ENCODE peak calls at places on chromosomes 12 and 14, in seven cellular contexts. One of them, this sample, is unnamed.

GRCh38 chr14:35594616-35595015 is 60.7 kb downstream of the INSM2 start:
- DNase-seq in nephron progenitor cell: no peak
- DNase-seq in tibial artery: no peak
- DNase-seq in stomach: no peak
- DNase-seq in cardiac muscle cell: no peak
- DNase-seq in heart right ventricle: no peak
- DNase-seq in esophagus muscularis mucosa: no peak
- DNase-seq in this sample: no peak

GRCh38 chr12:4421590-4422031 is 24.0 kb downstream of the FGF6 start:
- DNase-seq in nephron progenitor cell: peak; percentile 51
- DNase-seq in tibial artery: no peak
- DNase-seq in stomach: no peak
- DNase-seq in cardiac muscle cell: peak; percentile 80
- DNase-seq in heart right ventricle: peak; percentile 26
- DNase-seq in esophagus muscularis mucosa: no peak
- DNase-seq in this sample: no peak

GRCh38 chr12:91400249-91400648 is 217.6 kb upstream of the DCN start:
- DNase-seq in nephron progenitor cell: no peak
- DNase-seq in tibial artery: no peak
- DNase-seq in stomach: no peak
- DNase-seq in cardiac muscle cell: no peak
- DNase-seq in heart right ventricle: no peak
- DNase-seq in esophagus muscularis mucosa: no peak
- DNase-seq in this sample: no peak

GRCh38 chr12:9906888-9907287 is 25.3 kb downstream of the CLEC2A start:
- DNase-seq in nephron progenitor cell: no peak
- DNase-seq in tibial artery: no peak
- DNase-seq in stomach: no peak
- DNase-seq in cardiac muscle cell: no peak
- DNase-seq in heart right ventricle: no peak
- DNase-seq in esophagus muscularis mucosa: no peak
- DNase-seq in this sample: no peak

GRCh38 chr12:58433969-58434368 is 486.3 kb downstream of the LRIG3 start:
- DNase-seq in nephron progenitor cell: no peak
- DNase-seq in tibial artery: no peak
- DNase-seq in stomach: no peak
- DNase-seq in cardiac muscle cell: no peak
- DNase-seq in heart right ventricle: no peak
- DNase-seq in esophagus muscularis mucosa: no peak
- DNase-seq in this sample: no peak

GRCh38 chr12:44674866-44675265 is 201.2 kb downstream of the NELL2 start:
- DNase-seq in nephron progenitor cell: no peak
- DNase-seq in tibial artery: no peak
- DNase-seq in stomach: no peak
- DNase-seq in cardiac muscle cell: no peak
- DNase-seq in heart right ventricle: no peak
- DNase-seq in esophagus muscularis mucosa: no peak
- DNase-seq in this sample: no peak

GRCh38 chr14:73173092-73173735 is 36.9 kb downstream of the PSEN1 start:
- DNase-seq in nephron progenitor cell: no peak
- DNase-seq in tibial artery: no peak
- DNase-seq in stomach: no peak
- DNase-seq in cardiac muscle cell: peak; percentile 35
- DNase-seq in heart right ventricle: no peak
- DNase-seq in esophagus muscularis mucosa: no peak
- DNase-seq in this sample: no peak

GRCh38 chr12:54214553-54215374 is 26.0 kb upstream of the SMUG1 start:
- DNase-seq in nephron progenitor cell: peak; percentile 97
- DNase-seq in tibial artery: peak; percentile 94
- DNase-seq in stomach: peak; percentile 83
- DNase-seq in cardiac muscle cell: peak; percentile 94
- DNase-seq in heart right ventricle: peak; percentile 87
- DNase-seq in esophagus muscularis mucosa: peak; percentile 94
- DNase-seq in this sample: peak; percentile 94

GRCh38 chr12:990308-990648 is 745 bp upstream of the ERC1 start:
- DNase-seq in nephron progenitor cell: peak; percentile 59
- DNase-seq in tibial artery: peak; percentile 82
- DNase-seq in stomach: peak; percentile 72
- DNase-seq in cardiac muscle cell: peak; percentile 74
- DNase-seq in heart right ventricle: peak; percentile 64
- DNase-seq in esophagus muscularis mucosa: peak; percentile 91
- DNase-seq in this sample: peak; percentile 59

GRCh38 chr14:92693998-92694780 is 54.2 kb downstream of the LGMN start:
- DNase-seq in nephron progenitor cell: no peak
- DNase-seq in tibial artery: no peak
- DNase-seq in stomach: no peak
- DNase-seq in cardiac muscle cell: no peak
- DNase-seq in heart right ventricle: no peak
- DNase-seq in esophagus muscularis mucosa: no peak
- DNase-seq in this sample: no peak

GRCh38 chr12:15978431-15978950 is 67.4 kb downstream of the DERA start:
- DNase-seq in nephron progenitor cell: no peak
- DNase-seq in tibial artery: no peak
- DNase-seq in stomach: no peak
- DNase-seq in cardiac muscle cell: peak; percentile 19
- DNase-seq in heart right ventricle: no peak
- DNase-seq in esophagus muscularis mucosa: no peak
- DNase-seq in this sample: no peak

GRCh38 chr14:52068741-52069616 is at the start of gene NID2:
- DNase-seq in nephron progenitor cell: peak; percentile 91
- DNase-seq in tibial artery: peak; percentile 93
- DNase-seq in stomach: peak; percentile 51
- DNase-seq in cardiac muscle cell: peak; percentile 95
- DNase-seq in heart right ventricle: peak; percentile 90
- DNase-seq in esophagus muscularis mucosa: peak; percentile 95
- DNase-seq in this sample: peak; percentile 62

GRCh38 chr14:77470192-77470870 is 12.4 kb downstream of the AHSA1 start:
- DNase-seq in nephron progenitor cell: no peak
- DNase-seq in tibial artery: no peak
- DNase-seq in stomach: no peak
- DNase-seq in cardiac muscle cell: no peak
- DNase-seq in heart right ventricle: no peak
- DNase-seq in esophagus muscularis mucosa: no peak
- DNase-seq in this sample: no peak

GRCh38 chr12:6451348-6452244 is at the start of gene TAPBPL:
- DNase-seq in nephron progenitor cell: peak; percentile 71
- DNase-seq in tibial artery: peak; percentile 96
- DNase-seq in stomach: peak; percentile 81
- DNase-seq in cardiac muscle cell: peak; percentile 88
- DNase-seq in heart right ventricle: peak; percentile 90
- DNase-seq in esophagus muscularis mucosa: peak; percentile 97
- DNase-seq in this sample: peak; percentile 76

GRCh38 chr14:25150934-25151790 is 101.2 kb upstream of the STXBP6 start:
- DNase-seq in nephron progenitor cell: no peak
- DNase-seq in tibial artery: no peak
- DNase-seq in stomach: no peak
- DNase-seq in cardiac muscle cell: peak; percentile 73
- DNase-seq in heart right ventricle: no peak
- DNase-seq in esophagus muscularis mucosa: no peak
- DNase-seq in this sample: no peak

GRCh38 chr12:98352835-98353234 is 162.6 kb upstream of the TMPO start:
- DNase-seq in nephron progenitor cell: no peak
- DNase-seq in tibial artery: no peak
- DNase-seq in stomach: no peak
- DNase-seq in cardiac muscle cell: no peak
- DNase-seq in heart right ventricle: no peak
- DNase-seq in esophagus muscularis mucosa: no peak
- DNase-seq in this sample: no peak

GRCh38 chr14:86038401-86038985 is 508.5 kb downstream of the FLRT2 start:
- DNase-seq in nephron progenitor cell: peak; percentile 60
- DNase-seq in tibial artery: no peak
- DNase-seq in stomach: peak; percentile 48
- DNase-seq in cardiac muscle cell: peak; percentile 69
- DNase-seq in heart right ventricle: peak; percentile 11
- DNase-seq in esophagus muscularis mucosa: no peak
- DNase-seq in this sample: peak; percentile 71

GRCh38 chr12:39464976-39465375 is 22.1 kb upstream of the KIF21A start:
- DNase-seq in nephron progenitor cell: no peak
- DNase-seq in tibial artery: no peak
- DNase-seq in stomach: no peak
- DNase-seq in cardiac muscle cell: no peak
- DNase-seq in heart right ventricle: no peak
- DNase-seq in esophagus muscularis mucosa: no peak
- DNase-seq in this sample: no peak

GRCh38 chr12:58082996-58083395 is 141.6 kb downstream of the ATP23 start:
- DNase-seq in nephron progenitor cell: no peak
- DNase-seq in tibial artery: no peak
- DNase-seq in stomach: no peak
- DNase-seq in cardiac muscle cell: no peak
- DNase-seq in heart right ventricle: no peak
- DNase-seq in esophagus muscularis mucosa: no peak
- DNase-seq in this sample: no peak

GRCh38 chr14:74414380-74414779 is 11.6 kb downstream of the SYNDIG1L start:
- DNase-seq in nephron progenitor cell: peak; percentile 31
- DNase-seq in tibial artery: no peak
- DNase-seq in stomach: no peak
- DNase-seq in cardiac muscle cell: peak; percentile 52
- DNase-seq in heart right ventricle: no peak
- DNase-seq in esophagus muscularis mucosa: no peak
- DNase-seq in this sample: no peak

DNA sequence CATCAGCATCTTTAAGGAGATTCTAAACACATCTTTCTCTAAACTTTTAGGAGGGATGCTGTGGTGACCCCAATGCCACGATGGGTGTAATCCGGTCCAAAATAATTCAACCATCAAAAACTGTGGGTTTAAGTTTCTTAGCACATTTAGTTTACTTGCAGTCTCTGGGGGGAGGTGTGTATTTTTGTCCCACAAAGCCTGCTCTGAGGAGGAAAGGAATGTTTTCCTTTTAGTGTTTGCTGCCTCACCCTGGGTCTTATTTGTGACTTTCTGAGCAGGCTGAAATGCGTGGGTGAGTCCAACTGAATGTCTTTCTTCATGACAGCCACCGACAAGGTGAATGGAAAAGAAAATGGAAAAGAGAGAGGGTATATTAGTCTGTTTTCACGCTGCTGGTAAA is 1324.7 kb downstream of the AACS start:
- DNase-seq in nephron progenitor cell: no peak
- DNase-seq in tibial artery: no peak
- DNase-seq in stomach: no peak
- DNase-seq in cardiac muscle cell: no peak
- DNase-seq in heart right ventricle: no peak
- DNase-seq in esophagus muscularis mucosa: no peak
- DNase-seq in this sample: no peak
- TF ChIP-seq CTCF in nephron progenitor cell: no peak
- TF ChIP-seq CTCF in tibial artery: no peak
- TF ChIP-seq CTCF in stomach: no peak
- TF ChIP-seq CTCF in cardiac muscle cell: no peak
- TF ChIP-seq CTCF in heart right ventricle: no peak
- TF ChIP-seq CTCF in esophagus muscularis mucosa: no peak
- TF ChIP-seq CTCF in this sample: no peak

GRCh38 chr12:113269257-113269943 is 48.1 kb downstream of the TPCN1 start:
- DNase-seq in nephron progenitor cell: no peak
- DNase-seq in tibial artery: no peak
- DNase-seq in stomach: no peak
- DNase-seq in cardiac muscle cell: no peak
- DNase-seq in heart right ventricle: no peak
- DNase-seq in esophagus muscularis mucosa: no peak
- DNase-seq in this sample: no peak
- TF ChIP-seq CTCF in nephron progenitor cell: no peak
- TF ChIP-seq CTCF in tibial artery: no peak
- TF ChIP-seq CTCF in stomach: no peak
- TF ChIP-seq CTCF in cardiac muscle cell: no peak
- TF ChIP-seq CTCF in heart right ventricle: no peak
- TF ChIP-seq CTCF in esophagus muscularis mucosa: no peak
- TF ChIP-seq CTCF in this sample: no peak

GRCh38 chr12:75913502-75914110 is 118.0 kb downstream of the PHLDA1 start:
- DNase-seq in nephron progenitor cell: no peak
- DNase-seq in tibial artery: no peak
- DNase-seq in stomach: no peak
- DNase-seq in cardiac muscle cell: peak; percentile 55
- DNase-seq in heart right ventricle: peak; percentile 50
- DNase-seq in esophagus muscularis mucosa: no peak
- DNase-seq in this sample: no peak

GRCh38 chr12:75921687-75922289 is 109.8 kb downstream of the PHLDA1 start:
- DNase-seq in nephron progenitor cell: no peak
- DNase-seq in tibial artery: no peak
- DNase-seq in stomach: peak; percentile 35
- DNase-seq in cardiac muscle cell: no peak
- DNase-seq in heart right ventricle: no peak
- DNase-seq in esophagus muscularis mucosa: no peak
- DNase-seq in this sample: no peak

GRCh38 chr12:75917704-75918103 is 113.9 kb downstream of the PHLDA1 start:
- DNase-seq in nephron progenitor cell: no peak
- DNase-seq in tibial artery: no peak
- DNase-seq in stomach: no peak
- DNase-seq in cardiac muscle cell: no peak
- DNase-seq in heart right ventricle: no peak
- DNase-seq in esophagus muscularis mucosa: no peak
- DNase-seq in this sample: no peak

GRCh38 chr12:75917083-75917482 is 114.5 kb downstream of the PHLDA1 start:
- DNase-seq in nephron progenitor cell: no peak
- DNase-seq in tibial artery: no peak
- DNase-seq in stomach: no peak
- DNase-seq in cardiac muscle cell: no peak
- DNase-seq in heart right ventricle: no peak
- DNase-seq in esophagus muscularis mucosa: no peak
- DNase-seq in this sample: no peak
- TF ChIP-seq CTCF in nephron progenitor cell: no peak
- TF ChIP-seq CTCF in tibial artery: no peak
- TF ChIP-seq CTCF in stomach: no peak
- TF ChIP-seq CTCF in cardiac muscle cell: no peak
- TF ChIP-seq CTCF in heart right ventricle: no peak
- TF ChIP-seq CTCF in esophagus muscularis mucosa: no peak
- TF ChIP-seq CTCF in this sample: no peak

DNA sequence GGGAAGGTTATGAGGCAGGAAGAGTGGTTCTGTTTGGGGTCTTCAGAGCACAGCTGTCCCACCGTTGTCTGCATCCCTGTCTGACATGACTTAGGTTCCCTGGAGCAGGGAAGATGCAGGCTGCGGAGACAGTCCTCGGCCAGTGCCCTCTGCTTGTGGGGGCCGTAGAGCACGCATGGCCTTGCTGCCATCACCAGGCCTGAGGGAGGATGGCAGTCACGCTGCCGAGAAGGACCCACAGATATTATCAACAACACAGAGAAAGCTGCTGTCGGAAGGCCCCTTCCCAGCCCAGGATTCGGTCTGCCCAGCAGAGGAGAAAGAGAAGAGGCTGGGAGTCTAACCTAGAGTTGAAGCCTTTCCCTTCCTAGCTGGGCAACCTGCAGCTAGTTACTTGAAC is 35.0 kb downstream of the ERH start:
- DNase-seq in nephron progenitor cell: peak; percentile 51
- DNase-seq in tibial artery: no peak
- DNase-seq in stomach: no peak
- DNase-seq in cardiac muscle cell: peak; percentile 43
- DNase-seq in heart right ventricle: peak; percentile 25
- DNase-seq in esophagus muscularis mucosa: no peak
- DNase-seq in this sample: peak; percentile 73
- TF ChIP-seq CTCF in nephron progenitor cell: peak; percentile 45
- TF ChIP-seq CTCF in tibial artery: peak; percentile 61
- TF ChIP-seq CTCF in stomach: peak; percentile 12
- TF ChIP-seq CTCF in cardiac muscle cell: peak; percentile 37
- TF ChIP-seq CTCF in heart right ventricle: peak; percentile 72
- TF ChIP-seq CTCF in esophagus muscularis mucosa: peak; percentile 25
- TF ChIP-seq CTCF in this sample: peak; percentile 5

GRCh38 chr12:125315771-125316170 is 250.5 kb downstream of the AACS start:
- DNase-seq in nephron progenitor cell: no peak
- DNase-seq in tibial artery: no peak
- DNase-seq in stomach: no peak
- DNase-seq in cardiac muscle cell: no peak
- DNase-seq in heart right ventricle: no peak
- DNase-seq in esophagus muscularis mucosa: no peak
- DNase-seq in this sample: no peak
- TF ChIP-seq CTCF in nephron progenitor cell: no peak
- TF ChIP-seq CTCF in tibial artery: no peak
- TF ChIP-seq CTCF in stomach: no peak
- TF ChIP-seq CTCF in cardiac muscle cell: no peak
- TF ChIP-seq CTCF in heart right ventricle: no peak
- TF ChIP-seq CTCF in esophagus muscularis mucosa: no peak
- TF ChIP-seq CTCF in this sample: no peak